ENCODE peak calls at places on chromosome 1, in seven cellular contexts. H is K562, C is NT2/D1, E is adrenal gland, D is H7, W is upper lobe of right lung, B is SJSA1. J is an unnamed sample.

GRCh38 chr1:116506132-116507004 is 64.5 kb downstream of the CD58 start:
- DNase-seq in H (no peak), C (no peak), E (no peak), D (no peak), W (no peak), B (no peak), J (no peak)

GRCh38 chr1:94325379-94326302 is 88.3 kb upstream of the ARHGAP29 start:
- DNase-seq in H (no peak), C (no peak), E (no peak), D (no peak), W (no peak), B (peak; percentile 90), J (no peak)

GRCh38 chr1:210647406-210648333 is 319.0 kb downstream of the HHAT start:
- DNase-seq in H (no peak), C (no peak), E (no peak), D (no peak), W (no peak), B (peak; percentile 51), J (peak; percentile 45)

GRCh38 chr1:26768755-26769154 is 19.0 kb upstream of the PIGV start:
- DNase-seq in H (no peak), C (no peak), E (peak; percentile 72), D (no peak), W (no peak), B (no peak), J (no peak)

GRCh38 chr1:30305061-30305460 is 418.3 kb downstream of the MATN1 start:
- DNase-seq in H (no peak), C (no peak), E (no peak), D (no peak), W (no peak), B (peak; percentile 17), J (no peak)

GRCh38 chr1:224635356-224635755 is 19.2 kb downstream of the CNIH3 start:
- DNase-seq in H (no peak), C (no peak), E (peak; percentile 86), D (no peak), W (no peak), B (peak; percentile 83), J (no peak)

GRCh38 chr1:226654046-226654445 is 85.0 kb downstream of the ITPKB start:
- DNase-seq in H (no peak), C (peak; percentile 96), E (no peak), D (peak; percentile 74), W (no peak), B (peak; percentile 84), J (peak; percentile 70)

GRCh38 chr1:89566761-89567174 is 42.1 kb downstream of the LRRC8B start:
- DNase-seq in H (peak; percentile 33), C (no peak), E (peak; percentile 85), D (peak; percentile 17), W (peak; percentile 68), B (no peak), J (no peak)

GRCh38 chr1:162708286-162708685 is 76.0 kb downstream of the DDR2 start:
- DNase-seq in H (no peak), C (no peak), E (no peak), D (no peak), W (no peak), B (no peak), J (no peak)

DNA sequence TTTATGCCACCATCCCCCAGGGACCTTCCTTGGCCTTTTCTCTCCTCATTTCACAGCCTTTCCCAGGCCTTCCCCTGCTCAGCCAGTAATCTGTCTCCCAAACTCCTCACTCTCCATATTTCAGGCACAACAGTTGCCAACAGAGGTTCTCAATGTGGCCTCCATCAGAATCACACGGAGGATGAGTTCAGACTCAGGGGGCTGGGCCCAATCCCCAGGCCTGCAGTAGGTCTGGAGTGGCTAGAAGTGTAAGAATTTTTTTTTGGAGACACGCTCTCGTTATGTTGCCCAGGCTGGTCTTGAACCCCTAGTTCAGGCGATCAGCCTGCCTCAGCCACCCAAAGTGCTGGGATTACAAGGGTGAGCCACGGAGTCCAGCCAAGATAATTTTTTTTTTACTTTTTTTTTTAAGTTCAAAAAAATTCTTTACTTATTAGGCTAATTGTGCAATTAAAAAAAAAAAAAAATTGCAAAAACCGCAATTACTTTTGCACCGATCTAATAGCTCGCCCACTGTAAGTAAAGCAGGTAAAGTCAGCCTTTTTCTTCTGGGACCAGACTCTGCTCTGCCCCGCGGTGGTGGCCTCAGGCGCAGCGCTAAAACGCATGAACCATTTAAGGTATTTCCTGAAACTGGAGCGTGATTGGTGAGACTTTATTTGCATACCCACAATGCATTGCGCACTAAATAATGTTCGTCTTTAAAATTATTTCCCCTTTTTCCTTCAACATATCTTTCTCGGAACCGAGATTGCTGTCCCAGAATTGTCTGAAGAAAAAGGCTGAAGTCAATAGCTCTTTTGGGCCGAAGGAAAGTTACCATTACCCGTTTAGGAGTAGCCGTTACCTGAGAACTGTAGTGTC is 18.7 kb downstream of the KIAA2013 start:
- DNase-seq in H (peak; percentile 93), C (peak; percentile 84), E (peak; percentile 94), D (peak; percentile 88), W (peak; percentile 95), B (peak; percentile 92), J (peak; percentile 94)
- H3K4me3 ChIP-seq in H (no peak overlapping the region), C (no peak overlapping the region), E (no peak overlapping the region), D (no peak overlapping the region), W (peak overlapping the region; percentile 69), B (peak overlapping the region; percentile 6), J (no peak overlapping the region)

GRCh38 chr1:9823943-9824701 is at the start of gene CLSTN1:
- DNase-seq in H (peak; percentile 96), C (peak; percentile 52), E (peak; percentile 80), D (peak; percentile 100), W (peak; percentile 94), B (peak; percentile 93), J (peak; percentile 92)

GRCh38 chr1:9826616-9827015 is 2.9 kb upstream of the CLSTN1 start:
- DNase-seq in H (peak; percentile 16), C (no peak), E (no peak), D (no peak), W (peak; percentile 27), B (no peak), J (no peak)

GRCh38 chr1:9824702-9825089 is 931 bp upstream of the CLSTN1 start:
- DNase-seq in H (no peak), C (no peak), E (no peak), D (no peak), W (no peak), B (no peak), J (no peak)

GRCh38 chr1:9826087-9826486 is 2.3 kb upstream of the CLSTN1 start:
- DNase-seq in H (no peak), C (no peak), E (no peak), D (no peak), W (no peak), B (no peak), J (no peak)

DNA sequence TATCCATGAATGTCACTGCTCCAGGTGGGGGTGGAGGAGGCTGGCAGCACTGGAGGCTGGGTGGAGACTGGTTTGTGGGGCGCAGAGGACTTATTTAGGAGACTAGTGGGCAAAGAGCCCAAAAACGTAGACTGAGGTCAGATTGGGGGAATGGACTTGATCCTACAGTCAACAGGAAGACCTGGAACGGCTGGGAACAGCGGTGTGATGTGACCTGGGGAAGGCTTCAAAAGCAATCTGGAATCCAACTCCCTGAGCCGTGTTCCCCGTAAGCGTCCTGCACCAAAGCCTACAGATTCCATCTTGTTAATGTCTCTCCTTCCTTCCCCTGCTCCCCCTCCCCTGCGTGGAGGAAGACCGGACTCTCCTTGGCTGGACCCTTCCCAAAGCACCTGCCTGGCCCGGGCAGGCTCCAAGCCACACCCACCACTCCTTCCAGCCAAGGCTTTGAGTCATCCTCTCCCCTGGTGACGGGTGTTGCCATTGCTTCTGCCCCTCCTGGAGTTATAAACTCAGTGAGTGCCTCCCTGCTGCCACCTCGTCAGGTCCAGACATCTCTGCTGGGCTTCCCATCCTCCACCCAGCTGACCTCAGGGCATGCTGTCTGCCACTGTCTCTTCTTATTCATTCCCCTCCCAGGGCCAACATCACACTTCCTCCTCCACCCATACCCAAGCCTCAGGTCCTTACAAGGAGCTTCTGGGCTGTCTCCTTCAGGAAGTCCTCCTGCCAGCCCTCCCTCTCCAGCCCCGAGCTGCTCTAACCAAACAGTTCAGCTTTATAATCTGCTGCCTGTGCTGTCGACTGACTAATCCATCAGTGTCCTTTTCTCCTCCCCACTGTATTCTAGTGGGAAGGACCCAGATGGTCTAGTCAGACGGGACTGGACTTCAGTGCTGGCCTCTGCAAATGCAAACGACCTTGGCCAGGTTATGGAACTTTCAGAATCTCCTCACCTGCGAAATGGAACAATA is 1.6 kb upstream of the CLSTN1 start:
- DNase-seq in H (peak; percentile 53), C (peak; percentile 40), E (peak; percentile 77), D (peak; percentile 80), W (peak; percentile 75), B (peak; percentile 75), J (peak; percentile 18)
- H3K4me3 ChIP-seq in H (no peak overlapping the region), C (no peak overlapping the region), E (peak overlapping the region; percentile 93), D (peak overlapping the region; percentile 19), W (peak overlapping the region; percentile 79), B (no peak overlapping the region), J (no peak overlapping the region)

DNA sequence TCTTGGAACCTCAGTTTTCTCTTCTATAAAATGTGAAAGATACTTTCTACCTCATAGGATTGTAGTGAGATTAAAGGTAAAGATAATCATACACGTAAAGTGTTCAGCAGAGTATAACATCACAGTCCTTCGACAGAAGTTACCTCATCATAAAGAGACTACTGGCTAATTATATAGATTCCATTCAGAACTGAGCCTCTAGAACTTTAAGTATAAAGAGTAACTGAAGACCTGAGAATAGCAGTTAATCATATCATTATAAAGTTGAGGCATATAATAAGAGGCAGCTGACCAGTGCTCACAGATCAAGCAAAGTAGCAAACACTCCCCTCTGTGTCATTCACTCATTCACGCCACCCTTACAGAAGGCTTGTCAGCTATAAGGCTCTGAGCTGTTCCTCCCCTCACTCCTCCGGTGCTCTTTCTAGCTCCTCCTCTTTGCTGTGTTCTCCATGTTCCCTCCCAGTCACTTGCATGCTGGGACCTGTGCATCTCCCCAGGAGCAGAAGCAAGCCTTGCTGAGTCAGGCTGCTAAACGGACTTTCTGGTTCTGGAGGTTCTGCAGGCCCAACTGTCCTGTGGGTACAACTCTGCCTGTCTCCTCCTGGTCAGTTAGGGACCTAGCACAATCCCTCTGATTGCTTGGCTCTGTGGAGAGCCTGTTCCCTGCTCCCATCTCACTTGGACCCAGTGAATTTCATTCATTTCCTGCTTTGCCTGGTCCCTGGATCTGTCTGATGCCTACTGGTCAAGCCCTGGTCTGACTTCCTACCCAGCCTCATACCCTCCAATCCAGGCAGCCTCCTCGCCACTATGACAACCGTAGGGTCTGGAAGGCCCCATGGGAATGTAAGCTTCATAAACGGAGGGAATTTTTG is 28.3 kb upstream of the LY9 start:
- DNase-seq in H (no peak), C (no peak), E (no peak), D (no peak), W (no peak), B (peak; percentile 16), J (peak; percentile 33)
- H3K4me3 ChIP-seq in H (no peak overlapping the region), C (no peak overlapping the region), E (no peak overlapping the region), D (no peak overlapping the region), W (no peak overlapping the region), B (no peak overlapping the region), J (no peak overlapping the region)

DNA sequence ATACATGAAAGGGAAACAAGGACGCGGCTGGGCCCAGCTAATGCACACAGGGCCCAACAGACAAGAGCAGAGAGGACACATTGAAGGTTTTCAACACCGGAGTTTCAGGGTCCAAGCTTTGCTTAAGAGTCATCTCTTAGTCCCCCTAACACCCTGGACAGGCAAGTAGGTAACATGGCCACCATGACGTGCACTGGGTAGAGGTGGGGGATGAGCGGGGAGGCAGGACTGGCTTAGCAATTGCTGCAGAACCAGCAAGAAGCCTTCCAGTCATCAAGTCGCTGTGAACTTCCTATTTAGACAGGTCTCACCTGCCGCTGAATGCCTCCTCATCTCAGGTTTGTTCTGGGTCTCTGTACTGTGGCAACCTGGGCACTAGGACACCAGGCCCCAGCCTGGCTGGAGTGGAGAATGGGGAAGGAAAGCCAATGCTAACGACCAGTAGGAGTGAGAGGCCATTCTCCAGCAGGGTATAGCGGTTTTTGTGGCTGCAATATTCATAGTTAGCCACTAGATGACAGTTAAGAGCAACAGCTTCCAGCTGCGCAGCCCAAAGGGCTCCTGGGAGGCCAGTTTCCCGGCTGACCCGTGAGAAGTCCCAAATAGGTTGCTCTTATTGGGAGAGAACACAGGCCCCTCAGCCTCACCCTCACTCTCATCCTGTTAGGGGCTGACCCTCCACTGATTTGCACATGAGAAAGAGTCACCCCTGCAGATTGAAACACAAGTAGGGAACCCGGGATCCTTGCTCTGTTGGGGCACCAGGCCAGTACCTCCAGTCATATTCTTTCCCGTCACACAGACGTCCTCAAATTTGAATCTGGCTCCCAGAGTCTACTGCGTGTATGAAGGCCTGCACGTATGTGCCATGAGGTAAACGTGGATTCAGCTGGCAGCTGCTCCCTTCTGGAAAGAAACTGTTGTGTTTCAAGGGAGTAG is 6.0 kb upstream of the PIGC start:
- DNase-seq in H (peak; percentile 83), C (peak; percentile 57), E (peak; percentile 59), D (peak; percentile 65), W (peak; percentile 76), B (peak; percentile 52), J (peak; percentile 27)
- H3K4me3 ChIP-seq in H (no peak overlapping the region), C (no peak overlapping the region), E (no peak overlapping the region), D (no peak overlapping the region), W (no peak overlapping the region), B (no peak overlapping the region), J (no peak overlapping the region)